ENCODE peak calls at places on chromosomes 2 and 18, in four cellular contexts. V is BE2C, J is right atrium auricular region, E is body of pancreas. H is an unnamed sample.
A peak's percentile ranks its signal among the peaks of the same experiment; 100 is the strongest.

GRCh38 chr2:192161670-192162290 is 33.0 kb downstream of the TMEFF2 start:
- DNase-seq in V (no peak), J (no peak), E (no peak), H (no peak)

GRCh38 chr18:28127228-28127627 is 49.7 kb downstream of the CDH2 start:
- DNase-seq in V (no peak), J (no peak), E (no peak), H (no peak)

GRCh38 chr18:49758263-49758610 is 55.1 kb downstream of the ACAA2 start:
- DNase-seq in V (no peak), J (no peak), E (no peak), H (no peak)

GRCh38 chr2:214960677-214961076 is 151.2 kb upstream of the BARD1 start:
- DNase-seq in V (no peak), J (no peak), E (no peak), H (peak; percentile 3)

GRCh38 chr2:78734221-78734620 is 291.3 kb upstream of the REG3G start:
- DNase-seq in V (no peak), J (no peak), E (no peak), H (no peak)

GRCh38 chr2:25845843-25846505 is 32.3 kb downstream of the ASXL2 start:
- DNase-seq in V (no peak), J (no peak), E (no peak), H (no peak)

GRCh38 chr2:75087726-75088125 is 111.6 kb downstream of the TACR1 start:
- DNase-seq in V (no peak), J (no peak), E (no peak), H (no peak)

GRCh38 chr2:176085861-176086771 is 2.4 kb upstream of the EVX2 start:
- DNase-seq in V (peak; percentile 62), J (no peak), E (peak; percentile 55), H (peak; percentile 47)

GRCh38 chr2:99545066-99545465 is 55.2 kb upstream of the REV1 start:
- DNase-seq in V (no peak), J (no peak), E (no peak), H (no peak)

GRCh38 chr2:25674003-25674362 is 606 bp upstream of the DTNB start:
- DNase-seq in V (no peak), J (no peak), E (no peak), H (no peak)

GRCh38 chr2:20562540-20563225 is 88.2 kb downstream of the HS1BP3 start:
- DNase-seq in V (peak; percentile 59), J (no peak), E (no peak), H (no peak)

GRCh38 chr2:116776556-116776955 is 1037.9 kb upstream of the DDX18 start:
- DNase-seq in V (no peak), J (no peak), E (no peak), H (no peak)

GRCh38 chr2:84741182-84741822 is 139.6 kb downstream of the TRABD2A start:
- DNase-seq in V (peak; percentile 5), J (no peak), E (no peak), H (peak; percentile 45)

GRCh38 chr18:3177902-3178687 is 41.7 kb downstream of the MYOM1 start:
- DNase-seq in V (no peak), J (peak; percentile 67), E (peak; percentile 21), H (peak; percentile 4)

GRCh38 chr2:233936089-233936488 is 18.9 kb downstream of the TRPM8 start:
- DNase-seq in V (no peak), J (no peak), E (no peak), H (no peak)

GRCh38 chr2:56227811-56228210 is 44.0 kb downstream of the CCDC85A start:
- DNase-seq in V (no peak), J (no peak), E (no peak), H (no peak)

GRCh38 chr2:127104881-127105655 is 1.9 kb downstream of the BIN1 start:
- DNase-seq in V (no peak), J (no peak), E (no peak), H (no peak)

GRCh38 chr2:26011990-26012856 is 21.7 kb upstream of the RAB10 start:
- DNase-seq in V (peak; percentile 26), J (peak; percentile 82), E (peak; percentile 73), H (peak; percentile 79)

GRCh38 chr2:208142255-208142924 is 3.6 kb downstream of the CRYGB start:
- DNase-seq in V (no peak), J (no peak), E (no peak), H (no peak)

GRCh38 chr2:172438741-172439508 is 11.5 kb downstream of the ITGA6 start:
- DNase-seq in V (no peak), J (no peak), E (peak; percentile 34), H (peak; percentile 29)

GRCh38 chr2:64391459-64391858 is 62.5 kb upstream of the LGALSL start:
- DNase-seq in V (no peak), J (no peak), E (no peak), H (no peak)

GRCh38 chr18:46252754-46253153 is 148.6 kb downstream of the HAUS1 start:
- DNase-seq in V (no peak), J (no peak), E (no peak), H (peak; percentile 40)

GRCh38 chr2:98569197-98569793 is 39.0 kb downstream of the COA5 start:
- DNase-seq in V (peak; percentile 32), J (no peak), E (peak; percentile 61), H (peak; percentile 10)

GRCh38 chr18:7748252-7749000 is 181.3 kb downstream of the PTPRM start:
- DNase-seq in V (no peak), J (no peak), E (no peak), H (no peak)

GRCh38 chr2:67067656-67068055 is 329.5 kb upstream of the ETAA1 start:
- DNase-seq in V (no peak), J (no peak), E (no peak), H (no peak)

GRCh38 chr18:22604390-22604985 is 186.8 kb upstream of the CTAGE1 start:
- DNase-seq in V (no peak), J (peak; percentile 80), E (peak; percentile 42), H (no peak)

DNA sequence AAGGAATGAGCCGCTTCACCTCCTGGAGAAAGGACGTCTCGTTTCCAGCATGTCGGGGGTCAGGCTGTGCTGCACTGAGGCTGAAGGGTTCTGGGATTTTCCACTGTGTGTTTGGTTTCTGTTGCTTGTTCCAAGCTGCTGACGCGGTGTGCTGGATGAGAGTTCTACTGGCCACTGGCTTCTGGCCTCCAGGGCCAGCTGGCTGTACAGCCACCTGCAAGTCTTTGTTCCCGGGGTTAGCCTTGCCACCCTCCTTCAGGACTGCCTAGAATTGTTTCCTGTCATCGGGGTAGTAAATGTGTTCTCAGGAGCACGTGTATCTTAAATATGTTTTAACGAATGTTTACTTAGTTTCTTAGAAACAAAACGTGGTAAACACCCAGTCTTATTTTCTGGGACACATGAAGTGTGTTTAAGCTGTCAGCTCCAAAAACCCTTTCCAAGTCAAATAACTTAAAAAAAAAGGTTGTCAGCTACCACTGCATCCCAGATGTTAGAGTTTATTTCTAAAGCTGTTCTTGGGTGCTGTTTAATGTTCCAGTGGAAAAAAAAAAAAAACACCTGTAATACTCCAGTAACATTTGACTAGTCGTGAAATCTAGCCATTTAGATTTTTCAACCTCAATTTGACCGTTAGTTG is 231.2 kb downstream of the AGAP1 start:
- DNase-seq in V (no peak), J (peak; percentile 86), E (peak; percentile 72), H (peak; percentile 69)
- H3K4me3 ChIP-seq in V (no peak overlapping the region), J (no peak overlapping the region), E (no peak overlapping the region), H (no peak overlapping the region)

GRCh38 chr2:198657520-198658121 is 800.1 kb downstream of the SATB2 start:
- DNase-seq in V (peak; percentile 27), J (no peak), E (peak; percentile 11), H (peak; percentile 6)
- TF ChIP-seq CTCF in V (peak; percentile 59), J (no peak), E (peak; percentile 22), H (peak; percentile 42)

DNA sequence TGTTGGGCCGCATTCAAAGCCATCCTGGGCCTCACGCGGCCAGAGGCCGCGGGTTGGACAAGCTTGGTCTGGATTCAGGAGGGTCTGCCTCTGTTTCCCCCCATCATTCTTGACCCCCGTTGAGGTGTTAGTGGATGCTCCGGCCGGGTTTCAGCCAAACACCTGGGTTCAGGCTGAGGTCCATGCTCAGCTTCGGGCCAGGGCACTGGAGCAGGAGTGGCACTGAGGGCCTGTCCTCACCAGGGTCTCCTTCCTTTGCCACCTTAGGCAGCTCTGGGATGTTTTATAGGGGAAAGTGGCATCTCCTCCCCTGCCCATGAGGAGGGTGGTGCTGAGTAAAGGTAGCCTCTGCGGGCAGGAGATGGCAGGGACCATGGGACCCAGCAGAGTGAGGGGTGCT is 76.9 kb upstream of the SMAD2 start:
- DNase-seq in V (no peak), J (no peak), E (no peak), H (no peak)
- H3K4me3 ChIP-seq in V (no peak overlapping the region), J (no peak overlapping the region), E (no peak overlapping the region), H (no peak overlapping the region)

GRCh38 chr2:42804891-42805290 is 12.5 kb upstream of the HAAO start:
- DNase-seq in V (no peak), J (no peak), E (no peak), H (no peak)
- TF ChIP-seq CTCF in V (no peak), J (no peak), E (no peak), H (no peak)

DNA sequence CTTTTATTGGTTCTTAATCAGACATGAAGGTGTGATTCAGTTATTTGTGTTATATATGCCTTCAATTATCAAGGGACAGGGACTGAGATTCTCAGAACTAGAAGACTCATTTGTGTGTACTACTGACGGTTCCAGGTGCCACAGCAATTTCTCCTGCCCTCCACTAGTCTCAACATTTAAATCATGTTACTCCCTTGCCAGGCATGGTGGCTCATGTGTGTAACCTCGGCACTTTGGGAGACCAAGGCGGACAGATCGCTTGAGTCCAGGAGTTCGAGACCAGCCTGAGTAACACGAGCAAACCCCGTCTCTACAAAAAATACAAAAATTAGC is 1.1 kb downstream of the CNDP2 start:
- DNase-seq in V (no peak), J (no peak), E (no peak), H (no peak)
- H3K4me3 ChIP-seq in V (peak overlapping the region; percentile 73), J (no peak overlapping the region), E (no peak overlapping the region), H (peak overlapping the region; percentile 90)

GRCh38 chr2:202109737-202110184 is 36.7 kb downstream of the KIAA2012 start:
- DNase-seq in V (peak; percentile 37), J (no peak), E (peak; percentile 18), H (peak; percentile 34)
- TF ChIP-seq CTCF in V (peak; percentile 5), J (no peak), E (no peak), H (no peak)

GRCh38 chr2:46300406-46300832 is 3.2 kb downstream of the EPAS1 start:
- DNase-seq in V (no peak), J (peak; percentile 52), E (peak; percentile 43), H (no peak)
- H3K4me3 ChIP-seq in V (no peak overlapping the region), J (peak overlapping the region; percentile 90), E (no peak overlapping the region), H (peak overlapping the region; percentile 98)

GRCh38 chr18:9696112-9696511 is 12.0 kb upstream of the RAB31 start:
- DNase-seq in V (no peak), J (peak; percentile 57), E (no peak), H (peak; percentile 55)

GRCh38 chr18:9695605-9696004 is 12.5 kb upstream of the RAB31 start:
- DNase-seq in V (no peak), J (no peak), E (no peak), H (no peak)

GRCh38 chr18:9696701-9697100 is 11.4 kb upstream of the RAB31 start:
- DNase-seq in V (no peak), J (peak; percentile 57), E (no peak), H (no peak)

GRCh38 chr18:9694174-9694573 is 13.9 kb upstream of the RAB31 start:
- DNase-seq in V (no peak), J (no peak), E (no peak), H (no peak)

DNA sequence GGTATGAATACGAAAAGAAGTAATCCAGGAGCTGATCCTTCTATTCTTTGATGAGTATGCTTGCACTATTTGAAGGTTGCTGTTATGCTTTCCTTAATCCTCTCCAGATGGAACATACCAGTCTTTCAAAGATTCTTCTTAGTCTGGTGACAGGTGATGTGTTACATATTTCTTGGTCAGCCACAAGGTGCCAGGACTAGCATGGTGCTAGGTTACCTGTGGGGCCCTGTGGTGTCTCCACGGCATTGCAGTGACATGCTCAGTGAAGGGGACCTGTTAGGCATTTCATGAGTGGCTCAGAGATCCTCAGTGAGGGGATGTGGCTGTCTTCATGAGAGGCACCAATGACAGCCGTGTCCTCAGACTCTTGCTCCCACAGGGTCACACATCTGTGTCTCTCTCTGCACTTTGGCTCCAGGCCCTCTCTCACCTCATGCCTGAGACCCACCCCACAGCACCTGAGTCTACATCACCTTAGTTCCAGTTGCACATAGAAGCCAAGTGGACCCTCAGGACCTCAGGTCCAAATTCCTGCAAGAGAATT is 13.1 kb upstream of the RAB31 start:
- DNase-seq in V (no peak), J (no peak), E (no peak), H (no peak)
- TF ChIP-seq CTCF in V (no peak), J (no peak), E (no peak), H (no peak)